ENCODE peak calls at places on chromosomes 5 and 9, in ten cellular contexts. J is adrenal gland; B is Karpas-422; W is T-helper 2 cell; Z is activated effector memory CD4-positive, alpha-beta T cell treated with Interleukin-2 at 50 U/mL for 16 hours; R is stomach; A is stromal cell of bone marrow; M is NAMALWA; E is NT2/D1; Y is EH. C is an unnamed sample.

GRCh38 chr9:32579706-32580331 is 6.9 kb upstream of the NDUFB6 start:
- DNase-seq in A (peak; percentile 28), J (peak; percentile 63), W (peak; percentile 63), B (peak; percentile 89), E (peak; percentile 46), M (peak; percentile 83), Y (peak; percentile 62), Z (peak; percentile 64), R (peak; percentile 82), C (peak; percentile 77)

GRCh38 chr5:102312586-102312985 is 16.5 kb upstream of the SLCO4C1 start:
- DNase-seq in J (no peak), A (peak; percentile 42), Z (no peak), E (no peak), R (no peak), B (no peak), Y (peak; percentile 0), M (no peak), W (no peak), C (no peak)

GRCh38 chr5:139138790-139139189 is 59.4 kb downstream of the SIL1 start:
- DNase-seq in R (peak; percentile 66), M (no peak), J (peak; percentile 64), A (no peak), W (no peak), Z (no peak), E (no peak), Y (peak; percentile 55), B (no peak), C (no peak)

GRCh38 chr5:180080670-180081280 is 9.2 kb upstream of the RNF130 start:
- DNase-seq in Y (no peak), B (peak; percentile 31), R (no peak), M (no peak), Z (no peak), J (no peak), E (no peak), W (no peak), A (no peak), C (no peak)

GRCh38 chr9:127311239-127311741 is 46.7 kb downstream of the GARNL3 start:
- DNase-seq in J (peak; percentile 71), E (no peak), W (peak; percentile 41), B (peak; percentile 77), Y (peak; percentile 81), R (peak; percentile 65), Z (no peak), M (peak; percentile 22), A (peak; percentile 74), C (peak; percentile 11)

GRCh38 chr9:107260437-107261081 is 22.5 kb upstream of the RAD23B start:
- DNase-seq in J (no peak), Z (no peak), Y (no peak), E (no peak), W (no peak), A (no peak), B (no peak), R (no peak), M (peak; percentile 84), C (peak; percentile 86)

GRCh38 chr9:98080346-98080745 is 23.8 kb downstream of the NANS start:
- DNase-seq in A (no peak), M (no peak), Z (no peak), R (no peak), B (no peak), J (no peak), E (no peak), Y (peak; percentile 82), W (no peak), C (no peak)

GRCh38 chr5:159764283-159764927 is 151.9 kb upstream of the ADRA1B start:
- DNase-seq in E (no peak), B (no peak), A (peak; percentile 33), Z (no peak), R (no peak), J (peak; percentile 31), M (no peak), Y (peak; percentile 98), W (peak; percentile 37), C (no peak)

GRCh38 chr5:150783422-150783928 is 4.9 kb downstream of the SMIM3 start:
- DNase-seq in E (no peak), W (peak; percentile 92), M (peak; percentile 40), R (peak; percentile 54), B (no peak), J (peak; percentile 67), A (peak; percentile 97), Y (peak; percentile 97), Z (peak; percentile 58), C (peak; percentile 7)

GRCh38 chr9:120104771-120105170 is 475.2 kb downstream of the CDK5RAP2 start:
- DNase-seq in M (no peak), Z (no peak), J (no peak), W (no peak), R (no peak), A (no peak), Y (no peak), E (no peak), B (no peak), C (no peak)

GRCh38 chr5:112436139-112436538 is 17.1 kb upstream of the EPB41L4A start:
- DNase-seq in E (no peak), Z (no peak), R (no peak), J (no peak), W (no peak), B (no peak), Y (no peak), A (no peak), M (peak; percentile 15), C (peak; percentile 43)